ENCODE peak calls at places on chromosomes 1 and 21, in six cellular contexts. T is effector CD4-positive, alpha-beta T cell; R is KBM-7; Z is AG10803; G is pulmonary artery endothelial cell; B is NCI-H1092 treated with DMSO at 0.1 percent for 48 hours. S is an unnamed sample.

GRCh38 chr1:156225677-156226014 is 12.8 kb downstream of the PMF1 start:
- DNase-seq in T (no peak), R (no peak), Z (no peak), G (no peak), B (no peak), S (no peak)

GRCh38 chr1:95098196-95098595 is 19.0 kb upstream of the TLCD4 start:
- DNase-seq in T (no peak), R (no peak), Z (peak; percentile 62), G (no peak), B (no peak), S (no peak)

GRCh38 chr1:160124709-160125478 is 9.3 kb downstream of the ATP1A2 start:
- DNase-seq in T (no peak), R (no peak), Z (peak; percentile 92), G (no peak), B (no peak), S (no peak)

GRCh38 chr1:48526045-48526714 is 54.2 kb upstream of the SPATA6 start:
- DNase-seq in T (no peak), R (no peak), Z (peak; percentile 58), G (no peak), B (peak; percentile 92), S (peak; percentile 96)

GRCh38 chr1:181669209-181669608 is 185.9 kb downstream of the CACNA1E start:
- DNase-seq in T (no peak), R (no peak), Z (no peak), G (no peak), B (no peak), S (no peak)

GRCh38 chr1:53656062-53656915 is 82.7 kb downstream of the GLIS1 start:
- DNase-seq in T (no peak), R (peak; percentile 43), Z (peak; percentile 95), G (no peak), B (no peak), S (peak; percentile 14)

GRCh38 chr1:231528175-231529029 is at the start of gene TSNAX:
- DNase-seq in T (peak; percentile 83), R (peak; percentile 97), Z (peak; percentile 91), G (peak; percentile 77), B (peak; percentile 96), S (peak; percentile 94)

GRCh38 chr1:22349302-22350043 is 102.2 kb upstream of the ZBTB40 start:
- DNase-seq in T (no peak), R (no peak), Z (no peak), G (no peak), B (peak; percentile 45), S (peak; percentile 67)

GRCh38 chr1:87117761-87118160 is 203.3 kb downstream of the HS2ST1 start:
- DNase-seq in T (no peak), R (no peak), Z (peak; percentile 27), G (no peak), B (no peak), S (no peak)

GRCh38 chr1:152141971-152142584 is 16.9 kb downstream of the RPTN start:
- DNase-seq in T (no peak), R (peak; percentile 54), Z (peak; percentile 75), G (peak; percentile 24), B (peak; percentile 5), S (peak; percentile 51)

GRCh38 chr21:32920474-32920873 is 105.3 kb upstream of the OLIG2 start:
- DNase-seq in T (no peak), R (no peak), Z (no peak), G (no peak), B (no peak), S (no peak)

GRCh38 chr1:205258313-205259176 is 30.8 kb downstream of the TMCC2 start:
- DNase-seq in T (no peak), R (no peak), Z (peak; percentile 35), G (no peak), B (no peak), S (no peak)

GRCh38 chr1:109158433-109158832 is 44.5 kb downstream of the ELAPOR1 start:
- DNase-seq in T (no peak), R (no peak), Z (no peak), G (no peak), B (no peak), S (no peak)

GRCh38 chr1:218346391-218347204 is 1.5 kb downstream of the TGFB2 start:
- DNase-seq in T (no peak), R (peak; percentile 39), Z (peak; percentile 31), G (no peak), B (peak; percentile 63), S (peak; percentile 20)

GRCh38 chr1:81801834-81802531 is 1.2 kb downstream of the ADGRL2 start:
- DNase-seq in T (no peak), R (no peak), Z (peak; percentile 48), G (no peak), B (peak; percentile 58), S (peak; percentile 51)

GRCh38 chr1:234613128-234613875 is 3.3 kb upstream of the IRF2BP2 start:
- DNase-seq in T (no peak), R (no peak), Z (peak; percentile 97), G (no peak), B (peak; percentile 94), S (peak; percentile 77)

GRCh38 chr1:204345425-204345824 is 14.3 kb downstream of the PLEKHA6 start:
- DNase-seq in T (no peak), R (no peak), Z (no peak), G (no peak), B (no peak), S (peak; percentile 55)

GRCh38 chr1:80392529-80392928 is 1386.0 kb upstream of the ADGRL4 start:
- DNase-seq in T (no peak), R (no peak), Z (no peak), G (no peak), B (no peak), S (no peak)

GRCh38 chr21:17463441-17463840 is 49.4 kb upstream of the CXADR start:
- DNase-seq in T (no peak), R (no peak), Z (peak; percentile 87), G (no peak), B (no peak), S (no peak)

GRCh38 chr1:75725861-75726361 is 1.4 kb downstream of the ACADM start:
- DNase-seq in T (no peak), R (peak; percentile 38), Z (no peak), G (no peak), B (no peak), S (no peak)

GRCh38 chr1:47686731-47687617 is 249.1 kb downstream of the FOXD2 start:
- DNase-seq in T (no peak), R (no peak), Z (no peak), G (no peak), B (no peak), S (no peak)

GRCh38 chr1:232805269-232806070 is at the start of gene MAP10:
- DNase-seq in T (peak; percentile 39), R (no peak), Z (peak; percentile 74), G (peak; percentile 17), B (peak; percentile 68), S (peak; percentile 88)

GRCh38 chr1:157101196-157101595 is 1.6 kb upstream of the ETV3L start:
- DNase-seq in T (no peak), R (no peak), Z (no peak), G (no peak), B (no peak), S (no peak)

GRCh38 chr1:64295566-64295965 is 92.1 kb downstream of the UBE2U start:
- DNase-seq in T (no peak), R (no peak), Z (no peak), G (no peak), B (no peak), S (no peak)

GRCh38 chr1:91730781-91731732 is 154.9 kb downstream of the TGFBR3 start:
- DNase-seq in T (no peak), R (peak; percentile 19), Z (peak; percentile 75), G (no peak), B (no peak), S (no peak)

GRCh38 chr1:8822383-8823294 is 5.2 kb upstream of the RERE start:
- DNase-seq in T (no peak), R (peak; percentile 69), Z (peak; percentile 97), G (no peak), B (peak; percentile 90), S (peak; percentile 90)